ENCODE peak calls at places on chromosomes 7 and 10, in nine cellular contexts. K is bronchial epithelial cell; P is WERI-Rb-1; L is cardiac muscle cell; H is effector memory CD4-positive, alpha-beta T cell; S is CD8-positive, alpha-beta memory T cell; V is IMR-90; W is heart left ventricle; C is dorsolateral prefrontal cortex. E is an unnamed sample.

GRCh38 chr7:70285854-70286253 is 687.6 kb downstream of the AUTS2 start:
- DNase-seq in S (no peak), W (no peak), K (peak; percentile 96), L (no peak), C (no peak), P (no peak), V (no peak), H (no peak), E (no peak)

GRCh38 chr10:87518937-87519336 is 14.2 kb downstream of the MINPP1 start:
- DNase-seq in K (no peak), L (no peak), S (no peak), C (no peak), P (no peak), H (no peak), W (no peak), V (no peak), E (no peak)

GRCh38 chr7:36895112-36895511 is 170.8 kb upstream of the AOAH start:
- DNase-seq in H (no peak), K (peak; percentile 53), W (no peak), C (no peak), V (no peak), P (no peak), L (peak; percentile 18), S (no peak), E (no peak)

GRCh38 chr10:71971311-71971731 is 7.1 kb downstream of the CHST3 start:
- DNase-seq in S (no peak), H (no peak), K (peak; percentile 74), W (no peak), P (no peak), L (no peak), C (peak; percentile 55), V (no peak), E (no peak)

GRCh38 chr10:79007037-79007842 is 61.5 kb upstream of the ZMIZ1 start:
- DNase-seq in C (no peak), L (peak; percentile 65), K (no peak), W (no peak), V (no peak), P (no peak), H (no peak), S (no peak), E (no peak)

GRCh38 chr7:114209968-114210367 is 204.6 kb upstream of the FOXP2 start:
- DNase-seq in W (no peak), K (no peak), H (no peak), S (no peak), P (no peak), C (no peak), L (no peak), V (no peak), E (no peak)

GRCh38 chr10:88971668-88972067 is 18.9 kb upstream of the FAS start:
- DNase-seq in P (no peak), K (no peak), S (no peak), L (peak; percentile 61), H (no peak), V (peak; percentile 28), W (no peak), C (no peak), E (no peak)

GRCh38 chr7:4201566-4201965 is 480.5 kb upstream of the FOXK1 start:
- DNase-seq in L (no peak), K (no peak), W (no peak), P (no peak), H (no peak), S (no peak), C (no peak), V (no peak), E (no peak)

GRCh38 chr10:24708081-24708480 is 15.6 kb downstream of the ARHGAP21 start:
- DNase-seq in C (no peak), W (no peak), V (no peak), H (no peak), K (no peak), P (no peak), S (no peak), L (no peak), E (no peak)

GRCh38 chr10:56116684-56117083 is 244.4 kb downstream of the ZWINT start:
- DNase-seq in H (no peak), V (no peak), L (no peak), K (peak; percentile 1), W (no peak), P (no peak), C (no peak), S (no peak), E (no peak)

GRCh38 chr10:17214991-17215781 is 12.9 kb upstream of the VIM start:
- DNase-seq in L (peak; percentile 98), C (no peak), W (no peak), V (peak; percentile 97), H (no peak), K (peak; percentile 89), S (no peak), P (no peak), E (no peak)

GRCh38 chr10:75430000-75430763 is 1.2 kb upstream of the LRMDA start:
- DNase-seq in C (no peak), V (no peak), H (no peak), P (peak; percentile 70), W (peak; percentile 81), S (no peak), K (peak; percentile 91), L (peak; percentile 56), E (no peak)

GRCh38 chr10:12703813-12704212 is 297.7 kb downstream of the CCDC3 start:
- DNase-seq in W (no peak), L (peak; percentile 71), S (no peak), P (no peak), H (no peak), K (peak; percentile 86), C (no peak), V (peak; percentile 87), E (no peak)

GRCh38 chr10:70809726-70810125 is 6.0 kb upstream of the SGPL1 start:
- DNase-seq in L (no peak), C (no peak), V (no peak), W (no peak), H (no peak), K (no peak), S (no peak), P (no peak), E (no peak)

GRCh38 chr7:116353614-116354013 is 143.3 kb downstream of the TES start:
- DNase-seq in S (no peak), L (peak; percentile 71), P (no peak), W (peak; percentile 75), H (no peak), K (peak; percentile 38), V (no peak), C (no peak), E (no peak)
- H3K27me3 ChIP-seq in S (no peaks in the 10 kb centered on the region), L (no peaks in the 10 kb centered on the region), P (peaks cover 41% of the 10 kb centered on the region), W (no peaks in the 10 kb centered on the region), H (no peaks in the 10 kb centered on the region), K (no peaks in the 10 kb centered on the region), V (no peaks in the 10 kb centered on the region), C (no peaks in the 10 kb centered on the region), E (no peaks in the 10 kb centered on the region)

GRCh38 chr7:43645699-43646226 is 62.9 kb downstream of the STK17A start:
- DNase-seq in C (no peak), P (no peak), L (no peak), W (no peak), S (no peak), H (no peak), V (no peak), K (no peak), E (no peak)
- H3K4me3 ChIP-seq in C (no peak overlapping the region), P (no peak overlapping the region), L (no peak overlapping the region), W (no peak overlapping the region), S (peak overlapping the region; percentile 64), H (no peak overlapping the region), V (no peak overlapping the region), K (no peak overlapping the region), E (no peak overlapping the region)

DNA sequence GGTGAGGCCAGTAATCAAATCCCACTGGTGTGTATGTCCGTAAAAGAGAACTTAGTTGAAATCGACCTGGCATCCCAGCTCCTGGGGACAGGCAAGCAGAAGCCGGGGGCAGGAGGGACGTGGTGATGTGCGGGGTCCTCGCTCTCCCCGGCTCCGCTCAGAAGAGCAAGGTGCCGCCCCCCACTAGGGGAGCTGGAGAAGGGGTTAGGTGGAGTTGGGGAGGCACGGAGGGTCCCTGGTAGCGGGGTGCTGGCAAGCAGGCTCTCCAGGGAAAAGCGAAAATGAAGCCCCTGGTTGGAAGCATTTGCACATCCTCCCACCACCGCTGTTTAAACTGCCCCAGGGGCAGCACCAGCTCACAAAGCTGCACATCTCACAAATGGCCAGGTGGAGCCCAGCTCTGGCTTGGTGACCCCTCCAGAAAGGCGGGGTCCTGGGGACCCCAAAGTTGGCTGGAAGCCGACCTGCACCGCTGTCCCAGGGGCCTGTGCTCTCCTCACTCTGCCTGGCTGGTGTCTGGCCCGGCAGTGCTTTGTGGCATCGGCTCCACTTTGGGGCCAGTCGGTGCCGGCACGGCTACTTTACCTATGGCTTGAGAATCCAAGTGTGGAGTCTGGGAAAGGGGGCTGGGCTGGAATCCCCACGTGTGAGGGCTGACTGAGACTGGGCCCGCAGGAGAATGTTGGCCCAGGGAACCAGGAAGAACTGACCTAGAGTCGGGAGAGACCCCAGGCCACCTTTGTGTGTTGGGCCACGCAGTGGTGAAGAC is 2.9 kb upstream of the CFAP46 start:
- DNase-seq in V (no peak), K (no peak), H (no peak), L (no peak), W (no peak), C (peak; percentile 26), P (no peak), S (no peak), E (no peak)
- H3K27me3 ChIP-seq in V (peaks cover 5% of the 10 kb centered on the region), K (no peaks in the 10 kb centered on the region), H (peaks cover 17% of the 10 kb centered on the region), L (peaks cover 11% of the 10 kb centered on the region), W (peaks cover 18% of the 10 kb centered on the region), C (no peaks in the 10 kb centered on the region), P (no peaks in the 10 kb centered on the region), S (no peaks in the 10 kb centered on the region), E (no peaks in the 10 kb centered on the region)

GRCh38 chr10:32377458-32378370 is 30.8 kb upstream of the EPC1 start:
- DNase-seq in C (no peak), L (peak; percentile 51), K (peak; percentile 44), S (no peak), W (peak; percentile 45), H (peak; percentile 27), P (no peak), V (peak; percentile 45), E (peak; percentile 46)

GRCh38 chr10:32379314-32379949 is 32.5 kb upstream of the EPC1 start:
- DNase-seq in C (no peak), K (peak; percentile 88), H (no peak), L (peak; percentile 74), S (no peak), P (no peak), V (peak; percentile 68), W (no peak), E (no peak)

GRCh38 chr10:32378371-32379301 is 31.7 kb upstream of the EPC1 start:
- DNase-seq in P (peak; percentile 82), L (peak; percentile 90), C (peak; percentile 98), H (peak; percentile 89), K (peak; percentile 79), S (peak; percentile 88), W (peak; percentile 97), V (peak; percentile 85), E (peak; percentile 79)

GRCh38 chr10:32381165-32381564 is 34.2 kb upstream of the EPC1 start:
- DNase-seq in S (no peak), V (no peak), L (no peak), C (no peak), W (no peak), K (no peak), P (no peak), H (no peak), E (no peak)

DNA sequence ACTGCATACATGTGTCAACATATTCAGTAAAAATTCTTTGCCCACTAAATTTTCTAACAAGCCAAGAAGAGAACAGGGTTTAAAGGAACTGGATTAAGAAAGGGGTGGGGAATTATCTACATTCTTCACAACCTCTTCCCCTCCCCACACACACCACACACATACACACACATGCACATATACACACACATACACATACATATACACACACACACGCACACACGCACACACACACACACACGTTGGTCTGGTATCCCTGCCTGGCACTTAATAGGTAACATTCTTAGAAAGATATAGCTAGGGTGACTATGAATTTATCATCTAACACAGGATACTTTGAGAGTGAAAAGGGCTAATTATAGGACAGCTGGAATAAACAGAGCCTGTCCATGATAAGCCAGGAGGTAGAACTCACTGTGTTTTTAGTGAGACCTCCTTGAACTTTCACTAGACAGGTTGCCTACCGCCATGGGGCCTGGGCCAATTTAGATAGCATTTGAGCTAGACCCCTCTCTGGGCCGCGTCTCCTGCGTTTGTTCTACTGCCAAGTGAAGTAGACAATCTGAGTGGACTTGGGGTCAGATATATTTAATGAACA is 33.1 kb upstream of the EPC1 start:
- DNase-seq in H (no peak), V (no peak), K (no peak), S (no peak), P (no peak), L (no peak), W (no peak), C (no peak), E (no peak)
- H3K4me3 ChIP-seq in H (peak overlapping the region; percentile 86), V (no peak overlapping the region), K (no peak overlapping the region), S (peak overlapping the region; percentile 92), P (no peak overlapping the region), L (peak overlapping the region; percentile 92), W (peak overlapping the region; percentile 76), C (no peak overlapping the region), E (no peak overlapping the region)

E was measured in GM06990.